ENCODE peak calls at places on chromosome 5, in seven cellular contexts. One of them, this sample, is unnamed.

GRCh38 chr5:178416919-178417318 is 173.3 kb downstream of the COL23A1 start:
- DNase-seq in neural progenitor cell: no peak
- DNase-seq in fibroblast of lung: no peak
- DNase-seq in GM23338: no peak
- DNase-seq in A673: no peak
- DNase-seq in MM.1S: no peak
- DNase-seq in HCT116: no peak
- DNase-seq in this sample: peak

GRCh38 chr5:171323806-171324632 is 15.0 kb downstream of the TLX3 start:
- DNase-seq in fibroblast of lung: no peak
- DNase-seq in A673: no peak
- DNase-seq in GM23338: peak
- DNase-seq in neural progenitor cell: peak
- DNase-seq in MM.1S: no peak
- DNase-seq in HCT116: no peak
- DNase-seq in this sample: no peak

GRCh38 chr5:21058290-21058689 is 1070.3 kb upstream of the CDH18 start:
- DNase-seq in MM.1S: no peak
- DNase-seq in GM23338: no peak
- DNase-seq in A673: no peak
- DNase-seq in neural progenitor cell: no peak
- DNase-seq in HCT116: no peak
- DNase-seq in fibroblast of lung: no peak
- DNase-seq in this sample: no peak

GRCh38 chr5:102638912-102639652 is 116.0 kb upstream of the PAM start:
- DNase-seq in neural progenitor cell: no peak
- DNase-seq in A673: no peak
- DNase-seq in fibroblast of lung: no peak
- DNase-seq in MM.1S: no peak
- DNase-seq in HCT116: no peak
- DNase-seq in GM23338: no peak
- DNase-seq in this sample: no peak

GRCh38 chr5:22541037-22541436 is 312.1 kb downstream of the CDH12 start:
- DNase-seq in MM.1S: no peak
- DNase-seq in HCT116: no peak
- DNase-seq in neural progenitor cell: peak
- DNase-seq in GM23338: no peak
- DNase-seq in fibroblast of lung: no peak
- DNase-seq in A673: peak
- DNase-seq in this sample: no peak

GRCh38 chr5:67310169-67310568 is 113.6 kb upstream of the CD180 start:
- DNase-seq in MM.1S: no peak
- DNase-seq in A673: no peak
- DNase-seq in HCT116: no peak
- DNase-seq in fibroblast of lung: no peak
- DNase-seq in GM23338: no peak
- DNase-seq in neural progenitor cell: no peak
- DNase-seq in this sample: no peak

GRCh38 chr5:135398160-135398854 is 724 bp downstream of the MACROH2A1 start:
- DNase-seq in A673: peak
- DNase-seq in MM.1S: peak
- DNase-seq in HCT116: peak
- DNase-seq in neural progenitor cell: peak
- DNase-seq in fibroblast of lung: peak
- DNase-seq in GM23338: peak
- DNase-seq in this sample: peak

GRCh38 chr5:8676731-8677130 is 807.8 kb downstream of the MTRR start:
- DNase-seq in MM.1S: no peak
- DNase-seq in HCT116: no peak
- DNase-seq in A673: no peak
- DNase-seq in neural progenitor cell: no peak
- DNase-seq in fibroblast of lung: peak
- DNase-seq in GM23338: no peak
- DNase-seq in this sample: no peak

GRCh38 chr5:92548351-92548750 is 1032.7 kb downstream of the NR2F1-AS1 start:
- DNase-seq in A673: no peak
- DNase-seq in MM.1S: no peak
- DNase-seq in fibroblast of lung: peak
- DNase-seq in GM23338: no peak
- DNase-seq in HCT116: no peak
- DNase-seq in neural progenitor cell: no peak
- DNase-seq in this sample: no peak

GRCh38 chr5:150774145-150774544 is 4.4 kb upstream of the SMIM3 start:
- DNase-seq in fibroblast of lung: peak
- DNase-seq in neural progenitor cell: no peak
- DNase-seq in A673: no peak
- DNase-seq in GM23338: no peak
- DNase-seq in HCT116: no peak
- DNase-seq in MM.1S: no peak
- DNase-seq in this sample: peak

GRCh38 chr5:173660481-173661280 is 44.2 kb upstream of the BOD1 start:
- DNase-seq in GM23338: no peak
- DNase-seq in A673: no peak
- DNase-seq in MM.1S: no peak
- DNase-seq in neural progenitor cell: no peak
- DNase-seq in HCT116: no peak
- DNase-seq in fibroblast of lung: no peak
- DNase-seq in this sample: no peak

GRCh38 chr5:141758316-141758965 is 76.4 kb upstream of the ARAP3 start:
- DNase-seq in GM23338: peak
- DNase-seq in MM.1S: no peak
- DNase-seq in HCT116: no peak
- DNase-seq in neural progenitor cell: peak
- DNase-seq in fibroblast of lung: no peak
- DNase-seq in A673: peak
- DNase-seq in this sample: no peak

GRCh38 chr5:169394371-169394770 is 93.4 kb upstream of the SLIT3 start:
- DNase-seq in neural progenitor cell: no peak
- DNase-seq in fibroblast of lung: no peak
- DNase-seq in A673: no peak
- DNase-seq in GM23338: no peak
- DNase-seq in MM.1S: no peak
- DNase-seq in HCT116: no peak
- DNase-seq in this sample: no peak

GRCh38 chr5:35920890-35921289 is 17.5 kb downstream of the CAPSL start:
- DNase-seq in fibroblast of lung: no peak
- DNase-seq in MM.1S: no peak
- DNase-seq in neural progenitor cell: peak
- DNase-seq in HCT116: no peak
- DNase-seq in GM23338: peak
- DNase-seq in A673: peak
- DNase-seq in this sample: no peak

GRCh38 chr5:136446565-136446964 is 81.2 kb upstream of the TRPC7 start:
- DNase-seq in GM23338: peak
- DNase-seq in fibroblast of lung: no peak
- DNase-seq in MM.1S: no peak
- DNase-seq in A673: peak
- DNase-seq in HCT116: peak
- DNase-seq in neural progenitor cell: no peak
- DNase-seq in this sample: no peak

GRCh38 chr5:56202483-56202882 is 30.6 kb downstream of the ANKRD55 start:
- DNase-seq in MM.1S: no peak
- DNase-seq in neural progenitor cell: no peak
- DNase-seq in A673: no peak
- DNase-seq in HCT116: no peak
- DNase-seq in fibroblast of lung: peak
- DNase-seq in GM23338: no peak
- DNase-seq in this sample: no peak

GRCh38 chr5:56206126-56206525 is 27.0 kb downstream of the ANKRD55 start:
- DNase-seq in HCT116: no peak
- DNase-seq in neural progenitor cell: no peak
- DNase-seq in GM23338: no peak
- DNase-seq in fibroblast of lung: peak
- DNase-seq in MM.1S: no peak
- DNase-seq in A673: no peak
- DNase-seq in this sample: no peak

DNA sequence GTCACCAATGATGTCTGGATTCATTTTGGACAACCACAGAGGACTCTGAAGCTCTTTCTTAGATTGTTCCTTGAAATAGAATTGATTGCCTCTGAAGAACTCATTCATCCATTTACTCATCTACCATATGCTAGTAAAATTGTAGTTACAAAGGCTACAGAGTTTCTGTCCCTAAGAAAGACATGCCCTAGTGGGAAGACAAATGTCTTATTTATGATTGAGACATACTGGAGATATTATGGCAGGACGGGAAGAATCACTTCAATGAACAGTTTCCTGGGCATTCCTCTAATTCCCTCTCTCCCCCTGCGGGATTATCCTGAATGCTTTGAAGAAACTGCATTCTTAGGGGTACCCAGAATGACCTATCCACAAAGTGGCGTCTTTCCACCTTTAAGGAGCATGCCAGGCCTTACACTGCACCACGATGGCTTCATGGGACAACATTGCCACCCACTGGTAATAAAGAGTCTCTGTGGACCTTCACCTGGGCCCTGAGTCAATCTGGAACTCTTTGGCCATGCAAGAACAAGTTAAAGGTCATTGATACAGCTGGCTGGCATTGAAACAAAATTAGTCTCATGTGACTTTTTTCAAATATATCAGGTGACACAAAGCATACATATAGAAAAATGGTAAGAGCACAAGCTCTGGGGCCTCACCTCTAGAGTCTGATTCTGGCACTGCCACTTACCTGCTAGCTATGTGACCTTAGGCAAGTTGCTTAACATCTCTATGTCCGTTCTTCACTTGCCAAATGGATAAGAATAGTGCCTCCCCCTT is 32.1 kb downstream of the ANKRD55 start:
- DNase-seq in A673: peak
- DNase-seq in GM23338: peak
- DNase-seq in fibroblast of lung: peak
- DNase-seq in MM.1S: peak
- DNase-seq in HCT116: peak
- DNase-seq in neural progenitor cell: peak
- DNase-seq in this sample: peak
- TF ChIP-seq EZH2 in A673: no peak
- TF ChIP-seq EZH2 in GM23338: no peak
- TF ChIP-seq EZH2 in fibroblast of lung: no peak
- TF ChIP-seq EZH2 in MM.1S: no peak
- TF ChIP-seq EZH2 in HCT116: no peak
- TF ChIP-seq EZH2 in neural progenitor cell: no peak
- TF ChIP-seq EZH2 in this sample: no peak

DNA sequence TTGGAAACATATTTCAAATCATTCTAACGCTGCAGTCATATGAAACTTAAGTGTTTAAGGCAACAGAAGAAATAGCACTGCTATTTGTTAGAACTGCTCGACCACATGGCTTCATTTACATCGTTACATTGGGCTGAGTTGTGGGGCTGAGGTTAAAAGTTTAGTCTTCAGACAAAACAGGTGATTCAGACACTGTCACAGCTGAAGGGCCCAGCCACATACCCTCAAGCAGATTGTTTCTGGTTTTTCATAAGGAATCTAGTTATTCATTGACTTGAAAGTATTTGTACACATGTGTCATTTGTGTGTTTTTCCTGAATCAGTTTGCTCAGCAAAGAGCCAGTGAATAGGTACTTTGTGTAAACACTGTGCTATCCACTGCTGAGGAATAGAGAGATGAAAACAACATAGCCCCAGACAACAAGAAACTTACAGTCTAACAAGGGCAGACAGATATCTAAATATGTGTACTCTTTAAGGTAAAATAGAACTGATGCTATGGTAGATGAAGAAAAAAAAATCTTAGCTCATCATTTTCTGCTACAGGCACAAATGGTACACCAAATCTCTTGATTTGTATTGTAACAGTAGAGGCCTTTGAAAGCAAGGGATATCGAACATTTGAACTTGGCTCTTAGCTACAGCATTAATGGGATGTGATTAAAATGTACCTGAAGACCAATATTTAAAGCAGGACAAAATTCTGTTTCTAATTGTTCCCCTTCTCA is 357.6 kb upstream of the RPS23 start:
- DNase-seq in GM23338: no peak
- DNase-seq in A673: no peak
- DNase-seq in fibroblast of lung: peak
- DNase-seq in neural progenitor cell: no peak
- DNase-seq in HCT116: peak
- DNase-seq in MM.1S: no peak
- DNase-seq in this sample: peak
- TF ChIP-seq CTCF in GM23338: no peak
- TF ChIP-seq CTCF in A673: no peak
- TF ChIP-seq CTCF in fibroblast of lung: no peak
- TF ChIP-seq CTCF in neural progenitor cell: no peak
- TF ChIP-seq CTCF in HCT116: no peak
- TF ChIP-seq CTCF in MM.1S: no peak
- TF ChIP-seq CTCF in this sample: no peak

GRCh38 chr5:93598141-93598996 is 15.3 kb downstream of the NR2F1 start:
- DNase-seq in neural progenitor cell: peak
- DNase-seq in GM23338: no peak
- DNase-seq in fibroblast of lung: peak
- DNase-seq in MM.1S: no peak
- DNase-seq in A673: no peak
- DNase-seq in HCT116: no peak
- DNase-seq in this sample: no peak

GRCh38 chr5:93594591-93595419 is 11.8 kb downstream of the NR2F1 start:
- DNase-seq in GM23338: peak
- DNase-seq in neural progenitor cell: peak
- DNase-seq in HCT116: no peak
- DNase-seq in fibroblast of lung: peak
- DNase-seq in A673: no peak
- DNase-seq in MM.1S: no peak
- DNase-seq in this sample: no peak

GRCh38 chr5:93596310-93596675 is 13.3 kb downstream of the NR2F1 start:
- DNase-seq in neural progenitor cell: peak
- DNase-seq in MM.1S: no peak
- DNase-seq in GM23338: no peak
- DNase-seq in fibroblast of lung: no peak
- DNase-seq in A673: no peak
- DNase-seq in HCT116: no peak
- DNase-seq in this sample: no peak

GRCh38 chr5:93595420-93596136 is 12.6 kb downstream of the NR2F1 start:
- DNase-seq in GM23338: peak
- DNase-seq in A673: no peak
- DNase-seq in HCT116: no peak
- DNase-seq in neural progenitor cell: peak
- DNase-seq in fibroblast of lung: no peak
- DNase-seq in MM.1S: no peak
- DNase-seq in this sample: no peak

GRCh38 chr5:93596676-93597441 is 13.8 kb downstream of the NR2F1 start:
- DNase-seq in A673: no peak
- DNase-seq in GM23338: peak
- DNase-seq in HCT116: peak
- DNase-seq in neural progenitor cell: peak
- DNase-seq in MM.1S: no peak
- DNase-seq in fibroblast of lung: no peak
- DNase-seq in this sample: peak
- TF ChIP-seq EZH2 in A673: no peak
- TF ChIP-seq EZH2 in GM23338: peak
- TF ChIP-seq EZH2 in HCT116: no peak
- TF ChIP-seq EZH2 in neural progenitor cell: peak
- TF ChIP-seq EZH2 in MM.1S: no peak
- TF ChIP-seq EZH2 in fibroblast of lung: no peak
- TF ChIP-seq EZH2 in this sample: no peak

DNA sequence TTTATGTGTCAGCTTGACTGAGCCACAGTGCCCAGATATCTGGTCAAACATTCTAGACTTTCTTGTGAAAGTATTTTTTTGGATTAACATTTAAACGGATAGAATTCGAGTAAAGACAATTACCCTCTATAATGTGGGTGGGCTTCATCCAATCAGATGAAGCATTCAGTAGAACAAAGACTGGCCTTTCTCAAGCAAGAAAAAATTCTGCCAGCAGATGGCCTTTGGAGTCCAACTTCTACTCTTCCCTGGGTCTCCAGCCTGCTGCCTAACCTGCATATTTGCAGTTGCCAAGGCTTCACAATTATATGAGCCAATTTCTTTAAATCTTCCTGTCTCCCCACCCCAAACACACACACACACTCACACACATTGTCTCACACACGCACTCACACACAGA is 86.4 kb downstream of the MED10 start:
- DNase-seq in HCT116: peak
- DNase-seq in fibroblast of lung: no peak
- DNase-seq in neural progenitor cell: peak
- DNase-seq in GM23338: peak
- DNase-seq in MM.1S: peak
- DNase-seq in A673: peak
- DNase-seq in this sample: peak
- TF ChIP-seq CTCF in HCT116: peak
- TF ChIP-seq CTCF in fibroblast of lung: no peak
- TF ChIP-seq CTCF in neural progenitor cell: peak
- TF ChIP-seq CTCF in GM23338: peak
- TF ChIP-seq CTCF in MM.1S: peak
- TF ChIP-seq CTCF in A673: peak
- TF ChIP-seq CTCF in this sample: peak

This sample was measured in mammary epithelial cell.